ENCODE peak calls at places on chromosomes 12 and 14, in nine cellular contexts. J is H1; Q is heart left ventricle; S is lung; T is neural progenitor cell; H is OCI-LY7; W is pancreas; Z is tibial nerve; V is CD4-positive, alpha-beta memory T cell. B is an unnamed sample. For H3K4me1 and H3K9me3, the result is how much of the 10 kb centered on the place peaks cover.

GRCh38 chr12:29552324-29552927 is 54.9 kb upstream of the OVCH1 start:
- DNase-seq in J (peak), W (peak), V (peak), Z (peak), S (peak), H (peak), T (peak), Q (peak), B (peak)

GRCh38 chr12:99455350-99456037 is 192.1 kb upstream of the GARIN6 start:
- DNase-seq in V (no peak), H (no peak), T (no peak), Z (no peak), Q (no peak), S (no peak), J (no peak), W (no peak), B (peak)

GRCh38 chr12:53046655-53047220 is 3.1 kb upstream of the TNS2 start:
- DNase-seq in J (no peak), T (peak), W (no peak), V (no peak), H (peak), Z (peak), S (peak), Q (peak), B (peak)

GRCh38 chr14:54086780-54087179 is 130.2 kb upstream of the BMP4 start:
- DNase-seq in J (no peak), V (no peak), S (no peak), T (no peak), Q (no peak), Z (no peak), H (no peak), W (no peak), B (no peak)

GRCh38 chr14:59190372-59190771 is 1.9 kb downstream of the DAAM1 start:
- DNase-seq in Z (no peak), T (peak), V (no peak), W (no peak), H (peak), S (no peak), J (no peak), Q (peak), B (no peak)

GRCh38 chr14:98512501-98513251 is 759.3 kb downstream of the BCL11B start:
- DNase-seq in H (no peak), Z (no peak), T (no peak), W (no peak), J (no peak), V (peak), Q (no peak), S (no peak), B (no peak)

GRCh38 chr12:121718653-121719239 is 6.2 kb downstream of the TMEM120B start:
- DNase-seq in J (no peak), W (no peak), T (no peak), Z (no peak), V (no peak), S (no peak), H (peak), Q (no peak), B (no peak)

GRCh38 chr12:77947326-77947725 is 116.6 kb downstream of the NAV3 start:
- DNase-seq in S (no peak), Q (no peak), H (no peak), T (no peak), Z (no peak), V (no peak), J (no peak), W (no peak), B (no peak)

GRCh38 chr12:94353130-94353529 is 106.5 kb downstream of the CEP83 start:
- DNase-seq in T (no peak), V (no peak), S (no peak), Q (no peak), Z (no peak), W (no peak), H (no peak), J (no peak), B (no peak)

DNA sequence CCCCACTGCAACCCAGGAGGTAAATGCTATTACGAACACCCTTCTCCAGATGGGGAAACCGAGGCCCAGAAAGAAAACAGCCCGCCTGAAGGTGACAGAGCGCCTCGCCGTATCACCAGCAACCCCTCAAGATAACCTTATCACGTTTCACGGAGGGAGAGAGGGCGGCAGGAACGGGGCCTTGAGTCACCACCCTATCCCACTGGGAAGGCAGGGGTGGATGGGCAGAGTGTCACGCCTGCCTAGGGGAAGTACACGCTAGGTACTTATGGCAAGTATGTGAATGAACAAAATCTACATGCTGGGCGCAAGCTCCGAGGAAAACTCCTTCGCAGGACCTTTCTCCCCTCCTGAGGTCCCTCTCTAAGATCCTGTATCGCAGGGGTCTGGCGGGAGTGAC is 17.8 kb downstream of the NCOR2 start:
- DNase-seq in S (no peak), Z (no peak), V (no peak), H (no peak), Q (no peak), T (no peak), W (no peak), J (no peak), B (no peak)
- H3K4me1 ChIP-seq in S (under half), Z (under half), V (half or more), H (under half), Q (under half), T (under half), W (under half), J (under half), B (half or more)

GRCh38 chr12:34388636-34389377 is 366.5 kb downstream of the ALG10 start:
- DNase-seq in J (no peak), V (no peak), Z (no peak), T (no peak), W (no peak), H (no peak), Q (peak), S (no peak), B (no peak)

GRCh38 chr12:34386016-34386415 is 363.7 kb downstream of the ALG10 start:
- DNase-seq in W (no peak), S (no peak), H (no peak), Z (no peak), Q (no peak), J (no peak), T (no peak), V (no peak), B (no peak)

GRCh38 chr12:34387711-34388635 is 365.7 kb downstream of the ALG10 start:
- DNase-seq in V (no peak), J (no peak), S (no peak), H (no peak), T (no peak), W (no peak), Z (no peak), Q (no peak), B (no peak)

GRCh38 chr12:34384693-34385092 is 362.4 kb downstream of the ALG10 start:
- DNase-seq in Q (no peak), V (no peak), T (no peak), J (no peak), S (no peak), H (no peak), W (no peak), Z (no peak), B (no peak)

GRCh38 chr12:34386621-34387255 is 364.4 kb downstream of the ALG10 start:
- DNase-seq in S (no peak), Z (no peak), W (no peak), V (no peak), H (no peak), T (no peak), Q (no peak), J (no peak), B (no peak)
- H3K9me3 ChIP-seq in S (half or more), Z (under half), W (under half), V (under half), H (under half), T (under half), Q (under half), J (half or more), B (under half)

GRCh38 chr12:123441523-123442164 is 5.2 kb upstream of the RILPL2 start:
- DNase-seq in J (no peak), W (no peak), H (no peak), Q (no peak), S (no peak), Z (no peak), V (no peak), T (no peak), B (no peak)
- H3K4me1 ChIP-seq in J (under half), W (under half), H (under half), Q (under half), S (under half), Z (under half), V (under half), T (under half), B (under half)

DNA sequence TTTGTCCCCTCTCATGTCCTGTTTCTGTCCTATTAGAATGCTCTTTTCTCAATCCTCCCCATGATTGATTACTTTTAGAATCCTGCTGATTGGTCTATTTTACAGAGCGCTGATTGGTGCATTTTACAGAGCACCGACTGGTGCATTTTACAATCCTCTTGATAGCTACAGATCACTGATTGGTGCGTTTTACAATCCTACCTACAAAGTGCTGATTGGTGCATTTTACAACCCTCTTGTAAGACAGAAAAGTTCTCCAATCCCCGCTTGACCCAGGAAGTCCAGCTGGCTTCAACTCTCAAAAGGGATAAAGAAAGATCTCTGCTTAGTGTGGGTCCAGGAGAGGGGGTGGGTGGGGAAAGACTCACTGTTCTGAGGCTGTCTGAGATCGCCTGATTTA is 71.3 kb downstream of the DHRS2 start:
- DNase-seq in J (no peak), V (no peak), Q (no peak), Z (no peak), T (no peak), S (no peak), H (no peak), W (no peak), B (no peak)
- H3K9me3 ChIP-seq in J (under half), V (under half), Q (under half), Z (under half), T (under half), S (under half), H (under half), W (under half), B (under half)